ENCODE peak calls at places on chromosomes 3 and 15, in eight cellular contexts. R, N, E, F, A, W, I and Z are unnamed samples. For H3K4me1, the result is how much of the 10 kb centered on the place peaks cover.

GRCh38 chr15:74208496-74208895 is 5.9 kb upstream of the STRA6 start:
- DNase-seq in E (no peak), F (no peak), A (no peak), N (no peak), W (no peak), R (no peak), I (no peak), Z (no peak)

GRCh38 chr3:97793415-97794019 is 28.3 kb upstream of the CRYBG3 start:
- DNase-seq in W (no peak), N (no peak), A (no peak), R (peak), I (no peak), F (no peak), E (peak), Z (no peak)

GRCh38 chr15:64017082-64017588 is 29.1 kb downstream of the DAPK2 start:
- DNase-seq in W (no peak), I (no peak), N (no peak), E (peak), A (no peak), R (peak), F (no peak), Z (no peak)

GRCh38 chr3:87766736-87767135 is 292.1 kb downstream of the CGGBP1 start:
- DNase-seq in E (no peak), I (no peak), A (no peak), N (no peak), F (no peak), R (no peak), W (no peak), Z (no peak)

GRCh38 chr3:32297366-32297765 is 58.9 kb downstream of the CMTM8 start:
- DNase-seq in A (no peak), F (no peak), N (no peak), E (no peak), R (no peak), W (no peak), I (no peak), Z (no peak)

GRCh38 chr15:31091531-31091930 is 10.0 kb downstream of the TRPM1 start:
- DNase-seq in E (no peak), A (no peak), R (no peak), F (no peak), I (no peak), W (no peak), N (no peak), Z (no peak)

GRCh38 chr15:92074646-92075045 is 221.1 kb downstream of the SLCO3A1 start:
- DNase-seq in N (no peak), A (peak), F (no peak), E (no peak), W (peak), R (no peak), I (peak), Z (no peak)

GRCh38 chr15:31352911-31353811 is 26.5 kb downstream of the KLF13 start:
- DNase-seq in F (peak), N (peak), E (no peak), W (peak), R (no peak), I (no peak), A (peak), Z (peak)

GRCh38 chr3:196712514-196713413 is 587 bp downstream of the PIGX start:
- DNase-seq in F (peak), E (peak), A (peak), N (peak), W (peak), I (peak), R (peak), Z (peak)

GRCh38 chr3:111903067-111903511 is 44.0 kb downstream of the PHLDB2 start:
- DNase-seq in F (no peak), N (no peak), R (no peak), E (peak), I (no peak), W (no peak), A (no peak), Z (no peak)

GRCh38 chr15:52097176-52097575 is 15.4 kb downstream of the BCL2L10 start:
- DNase-seq in A (no peak), R (no peak), N (peak), F (no peak), W (no peak), E (no peak), I (no peak), Z (no peak)

GRCh38 chr15:73352082-73352481 is 16.7 kb downstream of the HCN4 start:
- DNase-seq in A (no peak), F (no peak), W (no peak), N (no peak), I (no peak), E (no peak), R (no peak), Z (no peak)

GRCh38 chr3:178382388-178383061 is 153.7 kb upstream of the KCNMB2 start:
- DNase-seq in A (no peak), N (no peak), W (no peak), E (no peak), R (no peak), I (no peak), F (no peak), Z (no peak)

GRCh38 chr3:146446026-146446425 is 23.3 kb downstream of the PLSCR2 start:
- DNase-seq in W (no peak), N (no peak), F (no peak), A (no peak), E (no peak), I (no peak), R (no peak), Z (no peak)

GRCh38 chr3:167691366-167691765 is 37.6 kb upstream of the WDR49 start:
- DNase-seq in W (no peak), F (no peak), R (no peak), A (no peak), N (no peak), I (no peak), E (no peak), Z (no peak)

GRCh38 chr3:158748237-158748828 is 16.1 kb upstream of the RARRES1 start:
- DNase-seq in E (no peak), A (peak), I (no peak), N (no peak), F (no peak), R (no peak), W (peak), Z (peak)

GRCh38 chr15:60660290-60661051 is 181.5 kb upstream of the ICE2 start:
- DNase-seq in I (no peak), A (no peak), R (no peak), W (no peak), N (no peak), E (no peak), F (peak), Z (no peak)

DNA sequence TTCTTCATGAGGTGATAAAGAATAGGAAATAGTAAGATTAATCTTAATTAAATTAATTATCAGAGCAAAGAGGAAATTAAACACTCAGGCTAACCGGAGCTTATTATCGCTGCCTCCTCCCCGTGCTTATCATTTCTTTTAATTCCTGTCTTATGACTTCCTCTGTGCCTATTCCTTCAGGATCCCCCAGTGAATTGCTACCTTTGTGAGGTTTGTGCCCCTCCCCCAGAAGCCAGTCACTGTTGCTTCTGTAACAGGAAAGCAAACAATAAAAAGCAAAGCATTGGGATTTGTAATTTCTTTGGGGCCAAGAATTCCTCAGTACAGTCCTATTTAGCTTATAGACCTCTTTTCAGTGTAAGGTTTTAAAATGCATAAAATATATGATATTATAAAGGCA is 164.5 kb downstream of the CADPS start:
- DNase-seq in W (no peak), N (no peak), F (no peak), E (no peak), I (no peak), R (no peak), A (no peak), Z (no peak)
- H3K4me1 ChIP-seq in W (under half), N (under half), F (under half), E (under half), I (under half), R (under half), A (under half), Z (under half)

DNA sequence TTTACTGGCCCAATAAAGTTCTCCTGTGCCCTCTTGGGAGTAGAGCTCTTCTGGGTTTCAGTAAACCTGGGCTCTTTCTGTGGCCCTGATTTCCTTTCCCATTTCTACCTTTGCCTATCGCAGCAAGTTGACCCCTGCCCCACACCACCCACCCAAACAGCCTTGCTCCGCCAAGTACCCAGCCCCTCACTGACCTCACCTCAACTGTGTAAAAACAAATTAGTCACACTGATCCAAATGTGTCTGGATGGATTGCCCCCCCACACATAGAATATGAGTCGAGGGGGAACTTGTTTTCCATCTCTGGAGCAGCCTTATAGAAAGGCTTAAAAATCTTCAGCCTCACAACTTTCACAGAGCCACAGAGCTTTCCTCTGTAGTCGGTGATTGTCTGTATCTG is 28.6 kb upstream of the VEPH1 start:
- DNase-seq in E (no peak), A (no peak), R (no peak), W (no peak), I (no peak), F (no peak), N (no peak), Z (no peak)
- H3K27ac ChIP-seq in E (no peak), A (no peak), R (no peak), W (no peak), I (no peak), F (no peak), N (peak), Z (no peak)

GRCh38 chr3:20510396-20510795 is 324.4 kb upstream of the SGO1 start:
- DNase-seq in W (no peak), A (no peak), E (no peak), I (no peak), R (peak), F (no peak), N (no peak), Z (no peak)

GRCh38 chr3:20515834-20516233 is 329.8 kb upstream of the SGO1 start:
- DNase-seq in N (no peak), F (no peak), E (no peak), W (no peak), R (no peak), A (no peak), I (no peak), Z (no peak)

DNA sequence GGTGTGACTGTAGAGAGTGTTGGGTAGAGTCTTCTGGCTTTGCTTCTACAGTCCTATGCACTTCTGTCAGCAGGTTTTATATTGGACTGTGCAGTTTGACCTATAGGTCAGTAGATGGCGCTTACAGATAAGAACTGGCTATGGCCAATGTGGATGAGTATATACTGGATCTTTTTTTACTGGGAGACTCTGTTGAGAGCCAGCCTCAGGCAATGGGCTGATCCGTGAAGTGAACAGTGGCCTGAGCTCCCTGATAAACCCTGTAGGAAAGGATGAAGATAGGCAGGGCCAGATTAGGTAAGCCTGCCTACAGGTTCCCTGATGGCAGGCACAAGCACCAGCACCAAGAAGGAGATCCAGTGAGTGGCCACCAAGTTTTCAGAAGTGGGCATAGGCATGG is 325.9 kb upstream of the SGO1 start:
- DNase-seq in E (peak), R (peak), N (peak), I (no peak), W (no peak), F (no peak), A (no peak), Z (no peak)
- TF ChIP-seq CTCF in E (peak), R (peak), N (peak), I (peak), W (peak), F (no peak), A (peak), Z (no peak)

DNA sequence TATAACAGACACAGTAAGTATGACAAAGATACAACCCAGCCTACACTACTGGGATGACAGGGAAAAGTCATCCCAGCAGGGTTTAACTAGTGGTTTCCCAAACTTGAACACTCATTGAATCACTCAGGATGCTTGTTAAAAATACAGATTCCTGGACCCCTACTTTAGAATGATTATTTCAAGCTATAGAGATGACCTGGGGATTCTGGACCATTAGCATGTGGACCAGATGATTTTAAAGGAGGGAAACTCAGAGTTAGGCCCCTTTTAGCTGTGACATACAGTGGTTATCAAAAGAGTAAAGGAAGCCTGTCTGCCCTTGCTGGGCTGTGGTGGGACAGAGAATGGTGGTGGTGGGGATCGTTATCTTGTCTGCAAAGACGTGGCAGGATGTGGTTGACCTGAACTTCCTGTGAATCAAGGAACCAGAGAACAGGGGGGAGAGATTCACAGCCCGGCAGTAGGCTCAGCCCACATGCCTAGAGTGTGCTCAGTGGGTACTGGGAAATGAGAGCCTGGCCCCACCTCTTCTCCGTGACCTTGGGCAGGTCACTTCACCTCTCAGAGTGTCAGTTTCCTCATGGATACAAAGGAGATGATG is 306.3 kb downstream of the RPLP1 start:
- DNase-seq in W (peak), A (peak), E (no peak), I (peak), R (no peak), N (no peak), F (no peak), Z (peak)
- H3K4me1 ChIP-seq in W (under half), A (under half), E (under half), I (under half), R (under half), N (under half), F (under half), Z (under half)

DNA sequence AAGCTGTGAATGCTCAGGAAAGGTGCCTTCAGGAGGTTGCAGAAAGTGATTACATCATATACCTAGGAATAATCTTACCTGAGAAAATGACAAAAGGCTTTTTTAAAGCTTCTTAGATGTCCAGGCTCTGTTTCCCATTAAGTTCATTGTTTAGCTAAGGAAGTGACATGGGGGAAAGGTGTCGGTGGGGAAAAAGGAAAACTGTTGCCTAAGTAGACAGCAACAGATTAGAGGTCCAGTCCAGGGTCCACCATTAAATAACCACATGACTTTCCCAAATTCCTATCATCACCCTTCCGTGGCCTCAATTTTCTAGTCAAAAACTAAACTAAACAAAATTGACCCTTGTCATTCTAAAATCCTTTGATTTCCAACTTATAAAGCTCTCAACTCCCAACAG is 4.3 kb downstream of the WWTR1 start:
- DNase-seq in I (no peak), A (no peak), W (no peak), N (no peak), E (no peak), R (peak), F (no peak), Z (no peak)
- H3K27ac ChIP-seq in I (no peak), A (no peak), W (no peak), N (no peak), E (peak), R (peak), F (no peak), Z (peak)

DNA sequence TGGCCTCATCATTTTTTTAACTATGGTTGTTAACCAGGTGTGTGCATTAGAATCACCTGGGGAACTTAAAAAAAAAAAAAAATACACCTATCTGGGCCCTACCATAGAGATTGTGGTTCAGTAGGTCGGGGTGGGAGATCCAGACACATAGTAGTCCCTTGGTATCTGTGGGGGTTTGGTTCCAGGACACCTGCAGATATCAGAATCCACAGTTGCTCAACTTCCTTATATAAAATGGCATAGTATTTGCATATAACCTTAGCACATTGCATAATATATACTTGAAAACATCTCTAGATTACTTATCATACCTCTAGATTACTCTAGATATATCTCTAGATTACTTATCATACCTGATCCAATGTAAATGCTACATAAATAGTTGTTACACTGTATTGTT is 5.0 kb downstream of the IQGAP1 start:
- DNase-seq in N (no peak), W (no peak), E (no peak), R (no peak), I (no peak), A (no peak), F (no peak), Z (no peak)
- TF ChIP-seq CTCF in N (no peak), W (no peak), E (no peak), R (no peak), I (no peak), A (no peak), F (no peak), Z (no peak)

GRCh38 chr15:40787344-40787841 is 17.6 kb downstream of the C15orf62 start:
- DNase-seq in N (no peak), I (peak), E (no peak), R (no peak), W (peak), F (no peak), A (peak), Z (peak)

GRCh38 chr15:40785814-40786213 is 16.0 kb downstream of the C15orf62 start:
- DNase-seq in F (no peak), W (peak), E (no peak), R (no peak), I (no peak), N (no peak), A (no peak), Z (no peak)

GRCh38 chr15:40787991-40788390 is 18.2 kb downstream of the C15orf62 start:
- DNase-seq in E (no peak), W (peak), I (no peak), A (no peak), R (no peak), F (no peak), N (no peak), Z (no peak)

GRCh38 chr15:40782609-40783227 is 12.9 kb downstream of the C15orf62 start:
- DNase-seq in N (peak), A (peak), R (peak), F (no peak), E (peak), W (peak), I (peak), Z (peak)

GRCh38 chr15:40785158-40785557 is 15.4 kb downstream of the C15orf62 start:
- DNase-seq in R (no peak), W (no peak), F (no peak), I (no peak), A (no peak), N (no peak), E (no peak), Z (no peak)
- H3K4me1 ChIP-seq in R (under half), W (under half), F (under half), I (under half), A (under half), N (under half), E (under half), Z (under half)

DNA sequence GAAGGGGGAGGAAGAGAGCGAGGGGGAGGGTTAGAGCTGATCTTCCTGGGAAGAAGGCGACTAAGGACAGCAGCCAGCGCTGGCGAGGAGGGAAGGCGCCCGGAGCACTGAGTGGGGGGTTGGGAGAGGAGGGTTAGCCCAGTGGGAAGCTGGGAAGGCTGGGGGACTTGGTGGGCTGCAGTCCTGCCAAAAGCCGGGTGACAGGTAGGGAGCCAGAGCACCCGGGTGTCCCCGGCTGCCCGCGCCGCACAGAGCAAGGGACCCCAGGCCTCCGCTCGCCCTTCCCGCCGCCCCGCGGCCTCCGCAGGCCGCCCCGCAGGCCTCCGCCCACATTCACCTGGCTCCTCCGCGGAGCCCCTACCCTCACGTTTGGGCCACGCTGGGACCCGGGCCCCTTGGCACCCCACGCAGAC is 446 bp downstream of the SLC12A8 start:
- DNase-seq in F (no peak), I (no peak), A (peak), W (no peak), N (no peak), E (no peak), R (no peak), Z (no peak)
- H3K27ac ChIP-seq in F (no peak), I (no peak), A (peak), W (peak), N (no peak), E (no peak), R (no peak), Z (peak)

GRCh38 chr3:51434746-51435323 is 43.8 kb downstream of the RBM15B start:
- DNase-seq in E (peak), I (peak), R (peak), A (peak), F (no peak), N (peak), W (no peak), Z (peak)
- TF ChIP-seq CTCF in E (peak), I (peak), R (peak), A (peak), F (no peak), N (peak), W (peak), Z (peak)